ENCODE peak calls at places on chromosomes 2 and 18, in four cellular contexts. T is HL-60; J is immature natural killer cell; Z is activated naive CD4-positive, alpha-beta T cell. S is an unnamed sample.

GRCh38 chr2:151297882-151298281 is 8.4 kb upstream of the NMI start:
- DNase-seq in T (peak), J (no peak), Z (no peak), S (no peak)

GRCh38 chr18:9273221-9273620 is 61.4 kb upstream of the TWSG1 start:
- DNase-seq in T (no peak), J (no peak), Z (no peak), S (no peak)

GRCh38 chr18:75544496-75544895 is 117.0 kb upstream of the SMIM21 start:
- DNase-seq in T (no peak), J (no peak), Z (no peak), S (peak)

GRCh38 chr2:16005819-16006536 is 65.6 kb downstream of the MYCN start:
- DNase-seq in T (peak), J (no peak), Z (no peak), S (no peak)

GRCh38 chr2:23568257-23569190 is 183.5 kb downstream of the KLHL29 start:
- DNase-seq in T (no peak), J (no peak), Z (no peak), S (no peak)

GRCh38 chr2:200258881-200259576 is 47.5 kb upstream of the SPATS2L start:
- DNase-seq in T (no peak), J (no peak), Z (no peak), S (no peak)

GRCh38 chr18:23237524-23238151 is 102.4 kb downstream of the CABLES1 start:
- DNase-seq in T (no peak), J (peak), Z (peak), S (peak)

GRCh38 chr2:174153757-174154680 is 94.3 kb downstream of the OLA1 start:
- DNase-seq in T (no peak), J (no peak), Z (no peak), S (no peak)

GRCh38 chr2:75276093-75277055 is 77.1 kb upstream of the TACR1 start:
- DNase-seq in T (no peak), J (no peak), Z (no peak), S (peak)

GRCh38 chr2:151063271-151063670 is 198.4 kb downstream of the RBM43 start:
- DNase-seq in T (no peak), J (no peak), Z (no peak), S (no peak)

GRCh38 chr2:11027195-11027594 is 115.5 kb downstream of the KCNF1 start:
- DNase-seq in T (no peak), J (no peak), Z (no peak), S (no peak)

GRCh38 chr2:3214065-3214464 is 163.6 kb downstream of the EIPR1 start:
- DNase-seq in T (no peak), J (no peak), Z (no peak), S (no peak)

GRCh38 chr2:68824831-68825230 is 46.4 kb downstream of the BMP10 start:
- DNase-seq in T (no peak), J (no peak), Z (no peak), S (peak)

GRCh38 chr2:39648574-39648973 is 17.1 kb upstream of the TMEM178A start:
- DNase-seq in T (no peak), J (no peak), Z (no peak), S (no peak)

GRCh38 chr18:28485210-28485801 is 308.4 kb upstream of the CDH2 start:
- DNase-seq in T (no peak), J (no peak), Z (no peak), S (no peak)

GRCh38 chr2:121242175-121242875 is 42.7 kb downstream of the TFCP2L1 start:
- DNase-seq in T (no peak), J (no peak), Z (no peak), S (no peak)

GRCh38 chr2:138421971-138422335 is 79.6 kb upstream of the SPOPL start:
- DNase-seq in T (no peak), J (no peak), Z (no peak), S (no peak)